ENCODE peak calls at places on chromosome 3, in six cellular contexts. T is ureter, U is DMS 273 treated with DMSO at 0.1 percent for 48 hours, J is mesendoderm, F is left ventricle myocardium superior, M is NCI-H1105. R is an unnamed sample.
A peak's percentile ranks its signal among the peaks of the same experiment; 100 is the strongest.

GRCh38 chr3:52986049-52986448 is 59.8 kb downstream of the SFMBT1 start:
- DNase-seq in U (no peak), T (no peak), J (no peak), M (no peak), F (no peak), R (no peak)

GRCh38 chr3:45479627-45480026 is 91.3 kb downstream of the LARS2 start:
- DNase-seq in F (no peak), U (no peak), T (no peak), M (no peak), J (peak; percentile 51), R (no peak)

GRCh38 chr3:123081718-123082369 is 15.0 kb downstream of the PDIA5 start:
- DNase-seq in M (peak; percentile 44), U (peak; percentile 81), F (peak; percentile 62), J (peak; percentile 88), T (no peak), R (no peak)

GRCh38 chr3:187750513-187751123 is 5.3 kb upstream of the BCL6 start:
- DNase-seq in U (no peak), F (peak; percentile 42), T (no peak), M (peak; percentile 46), J (no peak), R (no peak)

GRCh38 chr3:155231792-155232191 is 61.7 kb downstream of the STRIT1 start:
- DNase-seq in J (no peak), T (no peak), U (no peak), M (no peak), F (no peak), R (no peak)

GRCh38 chr3:187063286-187064081 is 75.8 kb downstream of the RPL39L start:
- DNase-seq in U (no peak), F (no peak), M (no peak), J (peak; percentile 84), T (no peak), R (no peak)

GRCh38 chr3:177810162-177810623 is 612.9 kb upstream of the TBL1XR1 start:
- DNase-seq in J (no peak), T (no peak), F (no peak), U (no peak), M (no peak), R (no peak)

GRCh38 chr3:102182162-102182561 is 252.7 kb upstream of the ZPLD1 start:
- DNase-seq in M (no peak), U (no peak), T (no peak), J (no peak), F (no peak), R (no peak)

GRCh38 chr3:169812844-169813677 is at the start of the genes LRRC34 and LRRIQ4:
- DNase-seq in U (peak; percentile 81), T (peak; percentile 73), M (peak; percentile 93), J (peak; percentile 92), F (peak; percentile 86), R (peak; percentile 63)

GRCh38 chr3:150970665-150971327 is 1.7 kb downstream of the CLRN1 start:
- DNase-seq in M (no peak), U (no peak), F (no peak), T (no peak), J (peak; percentile 30), R (no peak)

GRCh38 chr3:52774901-52775864 is 2.2 kb upstream of the ITIH1 start:
- DNase-seq in U (no peak), J (no peak), M (no peak), F (no peak), T (peak; percentile 43), R (no peak)

GRCh38 chr3:148937477-148937876 is 53.9 kb upstream of the GYG1 start:
- DNase-seq in M (no peak), T (no peak), J (no peak), U (no peak), F (no peak), R (no peak)